ENCODE peak calls at places on chromosomes 5 and 9, in ten cellular contexts. G is HFF-Myc, O is fibroblast of the aortic adventitia, U is cardiac fibroblast, A is foreskin fibroblast, R is PC-3, E is AG10803, C is OCI-LY7, Z is bronchial epithelial cell, X is tibial nerve. D is an unnamed sample.

GRCh38 chr5:146048994-146049703 is 56.2 kb downstream of the PLAC8L1 start:
- DNase-seq in G (peak), O (peak), U (peak), A (peak), R (peak), E (peak), C (peak), Z (peak), X (peak), D (peak)

GRCh38 chr9:136674786-136675349 is 12.2 kb downstream of the EGFL7 start:
- DNase-seq in G (no peak), O (no peak), U (no peak), A (no peak), R (no peak), E (no peak), C (no peak), Z (no peak), X (no peak), D (no peak)

GRCh38 chr9:109232449-109232848 is 65.4 kb upstream of the FRRS1L start:
- DNase-seq in G (no peak), O (peak), U (peak), A (peak), R (peak), E (peak), C (no peak), Z (peak), X (no peak), D (no peak)

GRCh38 chr9:83691492-83691891 is 16.3 kb downstream of the UBQLN1 start:
- DNase-seq in G (no peak), O (no peak), U (no peak), A (no peak), R (no peak), E (no peak), C (no peak), Z (no peak), X (no peak), D (no peak)

GRCh38 chr5:64814073-64814472 is 45.3 kb downstream of the CWC27 start:
- DNase-seq in G (no peak), O (no peak), U (no peak), A (no peak), R (no peak), E (no peak), C (no peak), Z (no peak), X (no peak), D (no peak)

GRCh38 chr5:35856186-35857003 is at the start of gene IL7R:
- DNase-seq in G (no peak), O (peak), U (peak), A (no peak), R (peak), E (peak), C (peak), Z (peak), X (no peak), D (no peak)

GRCh38 chr5:26259081-26259480 is 779.3 kb downstream of the CDH9 start:
- DNase-seq in G (no peak), O (no peak), U (no peak), A (no peak), R (no peak), E (no peak), C (no peak), Z (no peak), X (no peak), D (no peak)

GRCh38 chr9:113578877-113579269 is 115.3 kb downstream of the RGS3 start:
- DNase-seq in G (peak), O (peak), U (peak), A (peak), R (peak), E (peak), C (peak), Z (peak), X (no peak), D (peak)

GRCh38 chr5:73985145-73985544 is 359.1 kb downstream of the ARHGEF28 start:
- DNase-seq in G (no peak), O (peak), U (peak), A (peak), R (peak), E (peak), C (no peak), Z (peak), X (no peak), D (no peak)
- TF ChIP-seq CTCF in G (peak), O (peak), U (peak), A (peak), R (peak), E (peak), C (peak), Z (peak), X (no peak), D (peak)

DNA sequence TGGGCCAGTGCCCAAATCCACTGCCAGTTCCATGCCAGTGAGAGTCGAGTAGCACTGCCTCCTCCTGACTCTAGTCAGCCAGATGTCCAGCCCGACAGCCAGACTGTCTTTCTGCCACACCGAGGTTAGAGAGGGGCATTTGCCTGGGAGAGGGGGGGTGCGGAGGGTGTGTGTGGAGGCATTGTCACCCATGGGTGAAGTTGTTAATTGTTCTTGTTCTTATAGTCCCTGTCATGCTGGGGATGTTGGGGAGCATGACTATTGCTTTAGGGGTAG is 1.1 kb downstream of the RGP1 start:
- DNase-seq in G (no peak), O (no peak), U (no peak), A (peak), R (no peak), E (no peak), C (no peak), Z (no peak), X (no peak), D (no peak)
- H3K4me3 ChIP-seq in G (peak), O (peak), U (peak), A (peak), R (peak), E (peak), C (peak), Z (peak), X (peak), D (peak)

GRCh38 chr9:126093771-126094170 is 232.9 kb upstream of the MVB12B start:
- DNase-seq in G (no peak), O (no peak), U (no peak), A (no peak), R (no peak), E (no peak), C (no peak), Z (no peak), X (no peak), D (no peak)

GRCh38 chr9:126095546-126096190 is 231.0 kb upstream of the MVB12B start:
- DNase-seq in G (no peak), O (no peak), U (no peak), A (no peak), R (no peak), E (no peak), C (peak), Z (no peak), X (no peak), D (no peak)

GRCh38 chr9:126084696-126085095 is 241.9 kb upstream of the MVB12B start:
- DNase-seq in G (no peak), O (no peak), U (no peak), A (no peak), R (no peak), E (no peak), C (no peak), Z (no peak), X (no peak), D (no peak)

GRCh38 chr9:126088336-126088735 is 238.3 kb upstream of the MVB12B start:
- DNase-seq in G (no peak), O (no peak), U (no peak), A (no peak), R (no peak), E (no peak), C (no peak), Z (no peak), X (no peak), D (no peak)

DNA sequence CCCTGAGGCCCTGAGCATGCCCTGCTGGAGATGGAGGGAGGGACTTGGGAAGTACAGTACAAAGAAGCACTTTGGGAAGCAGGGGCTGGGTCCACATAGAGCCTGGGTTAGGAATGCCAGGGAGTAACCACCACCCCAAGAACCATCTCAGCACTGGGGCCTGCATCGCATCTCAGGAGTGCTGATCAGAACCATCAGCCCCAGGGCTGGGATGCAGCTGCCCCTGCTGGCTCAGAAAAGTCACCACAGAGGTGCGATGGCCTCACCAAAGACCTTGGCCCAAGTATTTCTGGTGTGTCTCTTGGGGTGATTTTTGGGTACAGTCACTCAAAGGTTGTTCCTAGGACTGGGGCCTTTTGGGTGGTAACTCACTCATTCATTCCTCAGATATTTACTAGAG is 236.8 kb upstream of the MVB12B start:
- DNase-seq in G (no peak), O (no peak), U (no peak), A (no peak), R (no peak), E (no peak), C (no peak), Z (no peak), X (no peak), D (no peak)
- TF ChIP-seq CTCF in G (no peak), O (no peak), U (no peak), A (no peak), R (no peak), E (no peak), C (no peak), Z (no peak), X (no peak), D (no peak)

DNA sequence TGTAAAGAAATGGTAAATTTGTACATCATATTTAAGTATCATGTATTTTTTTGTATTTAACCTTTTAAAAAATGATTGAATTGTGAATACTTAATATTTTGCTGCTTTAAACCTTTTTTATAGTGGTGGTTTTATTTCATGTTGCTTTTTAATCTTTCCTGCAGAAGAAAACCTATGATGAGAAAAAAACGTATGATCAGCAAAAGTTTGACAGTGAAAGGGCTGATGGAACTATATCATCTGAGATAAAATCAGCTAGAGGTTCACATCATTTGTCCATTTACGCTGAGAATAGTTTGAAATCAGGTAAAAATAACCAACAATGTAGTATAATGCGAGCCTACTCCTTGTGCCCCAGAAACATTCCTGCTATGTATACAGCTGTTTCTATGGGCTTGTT is 7.4 kb downstream of the SECISBP2 start:
- DNase-seq in G (no peak), O (no peak), U (no peak), A (no peak), R (no peak), E (no peak), C (no peak), Z (no peak), X (no peak), D (no peak)
- H3K4me3 ChIP-seq in G (no peak), O (no peak), U (no peak), A (no peak), R (no peak), E (no peak), C (no peak), Z (no peak), X (no peak), D (no peak)

D was measured in kidney epithelial cell.